ENCODE peak calls at places on chromosome 15, in eight cellular contexts. R, N, G, A, V, M, Q and K are unnamed samples.

GRCh38 chr15:85780586-85780985 is 14.1 kb downstream of the KLHL25 start:
- DNase-seq in R (no peak), N (no peak), G (no peak), A (no peak), V (no peak), M (no peak), Q (no peak), K (no peak)

GRCh38 chr15:87977907-87978306 is 278.6 kb downstream of the NTRK3 start:
- DNase-seq in R (no peak), N (no peak), G (no peak), A (no peak), V (no peak), M (no peak), Q (no peak), K (no peak)

GRCh38 chr15:58065445-58066041 is at the start of gene ALDH1A2:
- DNase-seq in R (no peak), N (no peak), G (no peak), A (no peak), V (peak; percentile 47), M (no peak), Q (no peak), K (no peak)

GRCh38 chr15:70096975-70097336 is 761 bp downstream of the TLE3 start:
- DNase-seq in R (no peak), N (no peak), G (no peak), A (no peak), V (no peak), M (no peak), Q (no peak), K (no peak)

GRCh38 chr15:96115642-96116041 is 214.9 kb upstream of the NR2F2 start:
- DNase-seq in R (no peak), N (no peak), G (no peak), A (no peak), V (no peak), M (no peak), Q (no peak), K (no peak)

GRCh38 chr15:90000175-90000923 is 775 bp upstream of the ZNF710 start:
- DNase-seq in R (no peak), N (no peak), G (no peak), A (no peak), V (no peak), M (no peak), Q (no peak), K (no peak)

GRCh38 chr15:39843561-39843960 is 60.9 kb upstream of the FSIP1 start:
- DNase-seq in R (no peak), N (no peak), G (no peak), A (no peak), V (no peak), M (no peak), Q (no peak), K (no peak)

GRCh38 chr15:77992356-77993222 is 84.9 kb downstream of the TBC1D2B start:
- DNase-seq in R (no peak), N (no peak), G (no peak), A (no peak), V (no peak), M (no peak), Q (no peak), K (no peak)

GRCh38 chr15:57477736-57478522 is 101.6 kb downstream of the CGNL1 start:
- DNase-seq in R (no peak), N (no peak), G (no peak), A (no peak), V (no peak), M (no peak), Q (no peak), K (no peak)

GRCh38 chr15:32956006-32956405 is 238.2 kb downstream of the GREM1 start:
- DNase-seq in R (no peak), N (no peak), G (no peak), A (no peak), V (no peak), M (peak; percentile 7), Q (peak; percentile 31), K (peak; percentile 12)

GRCh38 chr15:63494406-63494805 is 10.0 kb upstream of the USP3 start:
- DNase-seq in R (no peak), N (peak; percentile 19), G (no peak), A (peak; percentile 29), V (no peak), M (no peak), Q (no peak), K (no peak)